ENCODE peak calls at places on chromosomes 12 and 14, in four cellular contexts. D is GM12878, L is K562, R is HepG2. N is an unnamed sample.

GRCh38 chr14:54556535-54556934 is 10.4 kb upstream of the SAMD4A start:
- DNase-seq in D (no peak), L (no peak), R (peak; percentile 60), N (peak; percentile 31)

GRCh38 chr12:69468237-69469026 is 1.8 kb upstream of the FRS2 start:
- DNase-seq in D (no peak), L (peak; percentile 20), R (no peak), N (no peak)

GRCh38 chr12:71303199-71303598 is 136.4 kb upstream of the LGR5 start:
- DNase-seq in D (no peak), L (no peak), R (no peak), N (no peak)

GRCh38 chr12:88509851-88510250 is 70.4 kb downstream of the KITLG start:
- DNase-seq in D (no peak), L (no peak), R (no peak), N (no peak)

GRCh38 chr14:94295360-94296180 is 2.5 kb upstream of the SERPINA10 start:
- DNase-seq in D (no peak), L (no peak), R (no peak), N (no peak)

GRCh38 chr12:106051853-106052531 is 86.8 kb downstream of the NUAK1 start:
- DNase-seq in D (no peak), L (no peak), R (no peak), N (no peak)

GRCh38 chr14:92105845-92106094 is 612 bp downstream of the ATXN3 start:
- DNase-seq in D (no peak), L (peak; percentile 33), R (peak; percentile 5), N (no peak)

GRCh38 chr12:47768323-47768811 is 4.7 kb upstream of the SLC48A1 start:
- DNase-seq in D (no peak), L (peak; percentile 25), R (peak; percentile 86), N (no peak)

DNA sequence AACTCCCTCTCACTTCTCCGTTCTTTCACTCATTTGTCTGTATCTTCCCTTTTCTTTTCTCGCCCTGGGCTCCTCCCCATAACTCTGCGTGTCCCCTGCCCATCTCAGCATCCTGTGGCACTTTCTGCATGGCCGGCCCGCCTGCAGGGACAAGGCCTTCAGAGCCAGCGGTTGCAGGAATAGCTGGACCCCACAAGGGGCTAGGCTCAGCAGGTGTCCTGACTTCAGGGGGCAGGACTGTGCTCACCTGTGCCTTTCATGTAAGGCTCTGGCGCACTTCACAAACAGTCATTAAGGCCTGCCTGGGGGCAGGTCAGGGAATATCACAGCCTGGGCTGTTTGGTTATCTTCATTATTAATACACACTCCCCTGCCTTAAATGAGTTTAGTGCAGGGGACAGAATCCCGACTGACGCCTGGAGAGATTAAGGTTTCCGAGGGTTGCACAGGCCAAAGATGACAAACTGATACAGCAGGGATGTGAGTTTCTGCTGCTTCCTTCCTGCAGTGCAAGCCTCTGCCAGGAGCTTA is 768.8 kb upstream of the TBX3 start:
- DNase-seq in D (no peak), L (no peak), R (no peak), N (peak; percentile 48)
- TF ChIP-seq USF2 in D (no peak), L (no peak), R (no peak), N (no peak)

GRCh38 chr14:23366163-23366921 is 1.4 kb upstream of the EFS start:
- DNase-seq in D (no peak), L (no peak), R (no peak), N (peak; percentile 93)

GRCh38 chr14:23362200-23362599 is 2.8 kb downstream of the EFS start:
- DNase-seq in D (no peak), L (peak; percentile 12), R (peak; percentile 36), N (no peak)

GRCh38 chr14:23364604-23365352 is at the start of gene EFS:
- DNase-seq in D (no peak), L (no peak), R (no peak), N (peak; percentile 53)

GRCh38 chr14:23364164-23364571 is 804 bp downstream of the EFS start:
- DNase-seq in D (no peak), L (no peak), R (no peak), N (no peak)

DNA sequence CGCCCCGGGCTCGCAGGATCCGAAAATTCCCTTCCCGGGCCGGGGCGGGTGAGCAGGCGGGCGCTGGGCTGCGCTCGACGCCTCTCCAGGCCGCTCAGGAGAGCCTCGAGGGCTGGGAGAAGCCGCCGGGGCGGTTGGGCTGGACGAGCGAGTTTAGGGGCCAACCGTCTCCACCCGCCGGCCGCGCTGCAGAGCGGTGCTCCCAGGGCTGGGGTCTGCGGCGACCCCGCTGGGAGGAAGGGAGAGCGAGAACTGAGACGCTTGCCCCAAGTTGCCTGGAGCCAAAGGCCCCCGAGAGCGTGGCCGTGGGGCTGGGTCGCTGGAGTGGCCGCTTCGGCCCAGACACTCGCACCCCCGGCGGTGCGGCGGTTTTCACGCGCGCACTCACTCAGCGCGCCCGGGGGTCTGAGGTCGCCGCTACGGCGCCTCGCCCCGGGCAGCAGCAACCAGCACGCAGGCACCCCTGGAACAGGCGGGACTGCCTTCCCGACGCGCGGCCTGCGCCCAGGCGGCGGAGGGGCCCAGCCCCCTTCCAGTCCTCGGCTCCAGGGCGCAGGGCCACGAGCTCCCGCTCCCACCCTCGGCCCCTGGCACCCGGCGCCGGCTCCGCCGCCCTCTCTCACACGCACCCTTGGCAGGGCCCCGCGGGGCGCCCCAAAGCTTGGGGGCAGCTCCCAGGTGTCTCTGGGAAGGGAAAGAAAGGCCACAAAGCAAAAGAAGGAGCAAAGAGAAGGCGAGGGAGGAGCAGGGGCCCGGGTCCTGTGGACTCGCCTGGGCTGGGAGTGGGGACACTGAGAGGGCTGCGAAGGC is 586 bp upstream of the EFS start:
- DNase-seq in D (no peak), L (no peak), R (no peak), N (peak; percentile 48)
- TF ChIP-seq NR2C2 in D (no peak), L (no peak), R (no peak), N (no peak)

GRCh38 chr12:19894049-19894448 is 454.8 kb downstream of the AEBP2 start:
- DNase-seq in D (no peak), L (no peak), R (no peak), N (no peak)

GRCh38 chr12:19896534-19896933 is 457.2 kb downstream of the AEBP2 start:
- DNase-seq in D (no peak), L (no peak), R (no peak), N (no peak)

GRCh38 chr12:19893514-19893913 is 454.2 kb downstream of the AEBP2 start:
- DNase-seq in D (no peak), L (no peak), R (no peak), N (no peak)

GRCh38 chr12:19894803-19895202 is 455.5 kb downstream of the AEBP2 start:
- DNase-seq in D (peak; percentile 83), L (no peak), R (no peak), N (no peak)

GRCh38 chr12:19895609-19896008 is 456.3 kb downstream of the AEBP2 start:
- DNase-seq in D (no peak), L (no peak), R (no peak), N (no peak)
- TF ChIP-seq USF2 in D (no peak), L (no peak), R (no peak), N (no peak)

GRCh38 chr12:78562358-78563205 is 302.0 kb upstream of the SYT1 start:
- DNase-seq in D (no peak), L (peak; percentile 1), R (peak; percentile 1), N (no peak)
- TF ChIP-seq NR2C2 in D (no peak), L (no peak), R (no peak), N (no peak)

GRCh38 chr14:26960049-26960688 is 362.3 kb upstream of the NOVA1 start:
- DNase-seq in D (no peak), L (no peak), R (no peak), N (no peak)
- TF ChIP-seq USF2 in D (no peak), L (no peak), R (no peak), N (no peak)

GRCh38 chr12:124030510-124030909 is 57.5 kb downstream of the ZNF664 start:
- DNase-seq in D (no peak), L (peak; percentile 48), R (no peak), N (no peak)
- TF ChIP-seq NR2C2 in D (no peak), L (no peak), R (no peak), N (no peak)